ENCODE peak calls at places on chromosomes 7 and 10, in ten cellular contexts. One of them, this sample, is unnamed.

GRCh38 chr10:70378122-70378521 is 4.3 kb downstream of the LRRC20 start:
- DNase-seq in substantia nigra: no peak
- DNase-seq in mucosa of gallbladder: no peak
- DNase-seq in central memory CD4-positive, alpha-beta T cell: no peak
- DNase-seq in activated T-helper 1 cell treated with anti-CD3 and anti-CD28 coated beads, Interleukin-2, amount 50 U/mL, for 16 hours: no peak
- DNase-seq in HTR-8/SVneo: peak
- DNase-seq in activated T-cell treated with anti-CD3 and anti-CD28 coated beads, Interleukin-2, amount 50 U/mL, for 72 hours: no peak
- DNase-seq in RCC 7860: peak
- DNase-seq in Caco-2: peak
- DNase-seq in activated naive CD4-positive, alpha-beta T cell treated with anti-CD3 and anti-CD28 coated beads for 36 hours: no peak
- DNase-seq in this sample: no peak

GRCh38 chr10:131249238-131249956 is 62.1 kb downstream of the TCERG1L start:
- DNase-seq in substantia nigra: no peak
- DNase-seq in mucosa of gallbladder: no peak
- DNase-seq in central memory CD4-positive, alpha-beta T cell: no peak
- DNase-seq in activated T-helper 1 cell treated with anti-CD3 and anti-CD28 coated beads, Interleukin-2, amount 50 U/mL, for 16 hours: no peak
- DNase-seq in HTR-8/SVneo: no peak
- DNase-seq in activated T-cell treated with anti-CD3 and anti-CD28 coated beads, Interleukin-2, amount 50 U/mL, for 72 hours: no peak
- DNase-seq in RCC 7860: no peak
- DNase-seq in Caco-2: no peak
- DNase-seq in activated naive CD4-positive, alpha-beta T cell treated with anti-CD3 and anti-CD28 coated beads for 36 hours: no peak
- DNase-seq in this sample: no peak

GRCh38 chr10:13348216-13349017 is at the start of gene SEPHS1:
- DNase-seq in substantia nigra: peak
- DNase-seq in mucosa of gallbladder: peak
- DNase-seq in central memory CD4-positive, alpha-beta T cell: peak
- DNase-seq in activated T-helper 1 cell treated with anti-CD3 and anti-CD28 coated beads, Interleukin-2, amount 50 U/mL, for 16 hours: peak
- DNase-seq in HTR-8/SVneo: peak
- DNase-seq in activated T-cell treated with anti-CD3 and anti-CD28 coated beads, Interleukin-2, amount 50 U/mL, for 72 hours: peak
- DNase-seq in RCC 7860: peak
- DNase-seq in Caco-2: peak
- DNase-seq in activated naive CD4-positive, alpha-beta T cell treated with anti-CD3 and anti-CD28 coated beads for 36 hours: peak
- DNase-seq in this sample: no peak

GRCh38 chr10:24526085-24526649 is 197.5 kb downstream of the ARHGAP21 start:
- DNase-seq in substantia nigra: no peak
- DNase-seq in mucosa of gallbladder: no peak
- DNase-seq in central memory CD4-positive, alpha-beta T cell: no peak
- DNase-seq in activated T-helper 1 cell treated with anti-CD3 and anti-CD28 coated beads, Interleukin-2, amount 50 U/mL, for 16 hours: no peak
- DNase-seq in HTR-8/SVneo: no peak
- DNase-seq in activated T-cell treated with anti-CD3 and anti-CD28 coated beads, Interleukin-2, amount 50 U/mL, for 72 hours: no peak
- DNase-seq in RCC 7860: no peak
- DNase-seq in Caco-2: no peak
- DNase-seq in activated naive CD4-positive, alpha-beta T cell treated with anti-CD3 and anti-CD28 coated beads for 36 hours: no peak
- DNase-seq in this sample: no peak

GRCh38 chr10:109886788-109887155 is 36.5 kb downstream of the XPNPEP1 start:
- DNase-seq in substantia nigra: no peak
- DNase-seq in mucosa of gallbladder: no peak
- DNase-seq in central memory CD4-positive, alpha-beta T cell: no peak
- DNase-seq in activated T-helper 1 cell treated with anti-CD3 and anti-CD28 coated beads, Interleukin-2, amount 50 U/mL, for 16 hours: no peak
- DNase-seq in HTR-8/SVneo: no peak
- DNase-seq in activated T-cell treated with anti-CD3 and anti-CD28 coated beads, Interleukin-2, amount 50 U/mL, for 72 hours: no peak
- DNase-seq in RCC 7860: no peak
- DNase-seq in Caco-2: no peak
- DNase-seq in activated naive CD4-positive, alpha-beta T cell treated with anti-CD3 and anti-CD28 coated beads for 36 hours: no peak
- DNase-seq in this sample: no peak

GRCh38 chr10:71981024-71981867 is 17.1 kb downstream of the CHST3 start:
- DNase-seq in substantia nigra: peak
- DNase-seq in mucosa of gallbladder: no peak
- DNase-seq in central memory CD4-positive, alpha-beta T cell: no peak
- DNase-seq in activated T-helper 1 cell treated with anti-CD3 and anti-CD28 coated beads, Interleukin-2, amount 50 U/mL, for 16 hours: no peak
- DNase-seq in HTR-8/SVneo: no peak
- DNase-seq in activated T-cell treated with anti-CD3 and anti-CD28 coated beads, Interleukin-2, amount 50 U/mL, for 72 hours: no peak
- DNase-seq in RCC 7860: no peak
- DNase-seq in Caco-2: no peak
- DNase-seq in activated naive CD4-positive, alpha-beta T cell treated with anti-CD3 and anti-CD28 coated beads for 36 hours: no peak
- DNase-seq in this sample: no peak

GRCh38 chr7:42414028-42414427 is 177.0 kb upstream of the GLI3 start:
- DNase-seq in substantia nigra: no peak
- DNase-seq in mucosa of gallbladder: no peak
- DNase-seq in central memory CD4-positive, alpha-beta T cell: no peak
- DNase-seq in activated T-helper 1 cell treated with anti-CD3 and anti-CD28 coated beads, Interleukin-2, amount 50 U/mL, for 16 hours: no peak
- DNase-seq in HTR-8/SVneo: no peak
- DNase-seq in activated T-cell treated with anti-CD3 and anti-CD28 coated beads, Interleukin-2, amount 50 U/mL, for 72 hours: no peak
- DNase-seq in RCC 7860: no peak
- DNase-seq in Caco-2: no peak
- DNase-seq in activated naive CD4-positive, alpha-beta T cell treated with anti-CD3 and anti-CD28 coated beads for 36 hours: no peak
- DNase-seq in this sample: no peak

GRCh38 chr7:105691029-105691691 is 109.9 kb upstream of the EFCAB10 start:
- DNase-seq in substantia nigra: no peak
- DNase-seq in mucosa of gallbladder: no peak
- DNase-seq in central memory CD4-positive, alpha-beta T cell: peak
- DNase-seq in activated T-helper 1 cell treated with anti-CD3 and anti-CD28 coated beads, Interleukin-2, amount 50 U/mL, for 16 hours: no peak
- DNase-seq in HTR-8/SVneo: peak
- DNase-seq in activated T-cell treated with anti-CD3 and anti-CD28 coated beads, Interleukin-2, amount 50 U/mL, for 72 hours: peak
- DNase-seq in RCC 7860: no peak
- DNase-seq in Caco-2: no peak
- DNase-seq in activated naive CD4-positive, alpha-beta T cell treated with anti-CD3 and anti-CD28 coated beads for 36 hours: peak
- DNase-seq in this sample: no peak

This sample was measured in omental fat pad.